ENCODE peak calls at places on chromosome 14, in four cellular contexts. O is neural progenitor cell, C is lower leg skin, L is right atrium auricular region. G is an unnamed sample.

GRCh38 chr14:68759017-68759569 is 33.8 kb downstream of the ZFP36L1 start:
- DNase-seq in C (no peak), L (no peak), O (no peak), G (no peak)

GRCh38 chr14:67602995-67603545 is 3.0 kb upstream of the PIGH start:
- DNase-seq in O (no peak), C (no peak), L (no peak), G (no peak)

GRCh38 chr14:63672417-63673180 is 30.9 kb upstream of the WDR89 start:
- DNase-seq in L (no peak), O (no peak), C (no peak), G (no peak)

GRCh38 chr14:104277416-104278213 is 139.2 kb downstream of the KIF26A start:
- DNase-seq in C (no peak), O (no peak), L (no peak), G (no peak)

GRCh38 chr14:54487771-54488170 is 1.0 kb downstream of the GMFB start:
- DNase-seq in C (no peak), L (no peak), O (peak; percentile 20), G (peak; percentile 49)

GRCh38 chr14:77965919-77966435 is 166.1 kb downstream of the ADCK1 start:
- DNase-seq in C (no peak), L (no peak), O (peak; percentile 23), G (no peak)

GRCh38 chr14:101624579-101624978 is 63.3 kb downstream of the DIO3 start:
- DNase-seq in L (no peak), C (no peak), O (peak; percentile 45), G (no peak)

GRCh38 chr14:35991356-35991755 is 165.2 kb downstream of the BRMS1L start:
- DNase-seq in O (peak; percentile 36), C (no peak), L (no peak), G (no peak)

GRCh38 chr14:50242566-50243288 is 11.3 kb upstream of the SOS2 start:
- DNase-seq in O (no peak), L (no peak), C (no peak), G (no peak)

DNA sequence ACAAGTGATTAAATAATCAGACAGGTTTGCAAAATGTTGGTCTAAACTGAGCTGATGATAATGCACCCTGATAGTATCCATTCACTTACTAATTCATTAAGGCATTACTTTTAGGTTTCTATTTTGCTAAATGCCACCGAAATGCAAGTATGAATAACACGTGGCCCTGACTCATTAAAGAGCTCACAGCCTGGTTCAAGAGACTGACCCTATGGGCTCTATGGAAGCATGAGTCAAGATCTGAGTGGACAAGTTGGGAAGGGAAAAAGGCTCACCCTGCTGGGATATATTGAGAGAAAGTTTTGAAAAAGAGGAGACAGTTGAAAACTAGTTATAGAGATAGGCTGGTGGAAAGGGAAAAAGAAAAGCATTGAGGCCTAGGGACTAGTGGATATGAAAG is 14.8 kb upstream of the LRRC9 start:
- DNase-seq in C (no peak), L (no peak), O (no peak), G (no peak)
- TF ChIP-seq CTCF in C (no peak), L (no peak), O (no peak), G (no peak)

GRCh38 chr14:89387922-89388685 is 28.9 kb downstream of the FOXN3 start:
- DNase-seq in C (no peak), O (no peak), L (no peak), G (no peak)

GRCh38 chr14:89391123-89391522 is 25.9 kb downstream of the FOXN3 start:
- DNase-seq in O (no peak), L (no peak), C (no peak), G (no peak)

GRCh38 chr14:89391556-89391955 is 25.5 kb downstream of the FOXN3 start:
- DNase-seq in L (no peak), C (no peak), O (no peak), G (no peak)

GRCh38 chr14:89386214-89386886 is 30.7 kb downstream of the FOXN3 start:
- DNase-seq in L (peak; percentile 57), C (no peak), O (no peak), G (no peak)

GRCh38 chr14:89388853-89389252 is 28.2 kb downstream of the FOXN3 start:
- DNase-seq in C (no peak), O (peak; percentile 30), L (no peak), G (peak; percentile 14)
- TF ChIP-seq CTCF in C (no peak), O (peak; percentile 18), L (no peak), G (peak; percentile 65)

GRCh38 chr14:31420319-31421081 is at the start of gene HEATR5A:
- DNase-seq in O (peak; percentile 98), C (peak; percentile 93), L (peak; percentile 94), G (peak; percentile 93)
- TF ChIP-seq CTCF in O (peak; percentile 35), C (no peak), L (peak; percentile 15), G (peak; percentile 39)

GRCh38 chr14:72559227-72559626 is 334.7 kb downstream of the DPF3 start:
- DNase-seq in L (no peak), C (no peak), O (peak; percentile 13), G (peak; percentile 19)

GRCh38 chr14:72558721-72559120 is 335.2 kb downstream of the DPF3 start:
- DNase-seq in L (no peak), O (no peak), C (no peak), G (peak; percentile 82)

GRCh38 chr14:72560856-72561493 is 332.9 kb downstream of the DPF3 start:
- DNase-seq in L (no peak), O (no peak), C (no peak), G (no peak)

GRCh38 chr14:72560331-72560730 is 333.6 kb downstream of the DPF3 start:
- DNase-seq in O (no peak), C (no peak), L (no peak), G (no peak)

GRCh38 chr14:72559669-72560068 is 334.2 kb downstream of the DPF3 start:
- DNase-seq in L (no peak), O (no peak), C (no peak), G (no peak)
- TF ChIP-seq CTCF in L (no peak), O (no peak), C (no peak), G (no peak)

GRCh38 chr14:52678591-52678990 is 16.8 kb downstream of the ERO1A start:
- DNase-seq in L (no peak), O (no peak), C (no peak), G (no peak)
- TF ChIP-seq CTCF in L (no peak), O (peak; percentile 47), C (no peak), G (peak; percentile 73)

DNA sequence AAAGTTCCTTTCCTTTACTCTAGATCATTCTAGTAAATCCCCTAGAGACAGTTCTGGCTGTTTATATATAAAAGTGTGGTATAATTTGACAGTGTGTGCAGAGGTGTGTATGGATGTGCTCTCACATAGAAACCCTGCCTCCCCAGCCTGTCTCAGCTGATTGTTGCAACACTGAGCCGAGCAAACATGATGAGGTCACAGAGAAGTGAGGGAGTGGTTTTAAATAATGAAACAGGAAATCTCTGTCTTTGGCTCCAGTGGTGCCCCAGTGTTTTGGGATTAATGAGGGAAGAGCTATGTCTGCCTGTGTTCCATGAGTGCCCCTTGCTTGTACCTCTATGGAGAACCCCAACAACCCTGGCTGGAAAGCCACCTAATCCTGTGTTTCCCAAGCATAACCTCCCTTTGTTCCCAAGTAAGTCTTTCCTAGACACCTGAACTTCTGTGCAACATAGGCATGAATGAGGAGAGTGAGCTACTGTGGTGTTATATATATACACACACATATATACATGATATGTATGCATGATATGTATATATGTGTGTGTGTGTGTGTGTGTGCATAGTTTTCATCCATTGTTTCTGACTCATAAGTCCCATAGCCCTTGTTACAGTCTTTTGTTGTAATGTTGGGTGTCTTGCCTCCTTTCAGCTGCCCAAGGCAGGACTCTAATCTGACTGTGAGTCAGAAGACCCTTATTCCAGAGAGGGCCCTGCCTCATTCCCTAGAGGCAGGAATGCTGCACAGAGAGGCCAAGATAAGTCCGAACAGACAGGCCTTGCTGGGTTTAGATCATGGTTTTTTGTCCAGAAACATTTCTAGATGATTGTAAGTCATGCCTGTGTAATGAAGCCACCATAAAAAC is 18.0 kb downstream of the TRAF3 start:
- DNase-seq in O (peak; percentile 26), C (peak; percentile 73), L (peak; percentile 77), G (peak; percentile 86)
- TF ChIP-seq CTCF in O (no peak), C (no peak), L (no peak), G (peak; percentile 69)

DNA sequence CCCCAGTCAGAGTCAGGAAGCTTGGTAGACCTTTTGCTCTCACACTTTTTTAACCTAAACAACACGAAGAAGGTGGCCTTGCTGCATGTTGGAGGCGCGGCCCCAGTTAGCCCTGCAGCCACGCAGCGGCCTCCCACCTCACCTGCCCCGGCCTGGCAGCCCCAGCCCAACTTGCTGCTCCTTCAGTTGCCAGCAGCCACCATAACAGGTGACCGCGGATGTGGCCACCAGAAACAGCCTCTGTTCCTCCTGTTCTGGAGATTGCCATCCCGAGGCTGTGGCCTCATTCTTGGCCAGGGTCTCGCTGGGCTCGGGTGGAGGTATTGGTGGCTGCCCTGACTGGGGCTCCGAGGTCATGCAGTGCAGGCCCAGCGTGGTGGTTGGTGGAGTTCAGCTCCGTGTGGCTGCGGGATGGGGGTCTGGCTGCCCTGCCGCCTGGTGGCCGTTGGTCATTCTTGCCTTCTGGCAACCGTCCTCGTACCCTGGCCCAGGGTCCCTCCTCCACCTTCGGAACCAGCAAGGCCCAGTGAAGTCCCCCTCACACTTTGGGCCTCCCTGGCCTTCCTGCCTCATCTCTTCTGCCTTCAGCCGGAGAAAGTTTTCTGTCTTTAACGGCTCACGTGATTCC is 20.7 kb upstream of the TEX22 start:
- DNase-seq in C (no peak), L (no peak), O (no peak), G (no peak)
- TF ChIP-seq CTCF in C (no peak), L (no peak), O (peak; percentile 23), G (no peak)

G was measured in HFFc6.